ENCODE peak calls at places on chromosomes 12 and 14, in six cellular contexts. T, E, F, B, P and I are unnamed samples.

GRCh38 chr14:23537351-23538048 is 14.1 kb downstream of the ZFHX2 start:
- DNase-seq in T (peak), E (no peak), F (no peak), B (no peak), P (no peak), I (no peak)

GRCh38 chr12:92032965-92033364 is 112.7 kb downstream of the BTG1 start:
- DNase-seq in T (no peak), E (no peak), F (no peak), B (no peak), P (no peak), I (no peak)

GRCh38 chr14:70730393-70730792 is 78.9 kb downstream of the MAP3K9 start:
- DNase-seq in T (no peak), E (no peak), F (no peak), B (no peak), P (no peak), I (no peak)

GRCh38 chr14:89728964-89729363 is 225.6 kb downstream of the EFCAB11 start:
- DNase-seq in T (no peak), E (no peak), F (no peak), B (no peak), P (no peak), I (no peak)

GRCh38 chr14:50816419-50817047 is 14.4 kb downstream of the NIN start:
- DNase-seq in T (no peak), E (peak), F (peak), B (peak), P (no peak), I (no peak)

GRCh38 chr12:90102957-90103652 is 394.5 kb upstream of the ATP2B1 start:
- DNase-seq in T (peak), E (peak), F (peak), B (peak), P (peak), I (peak)

GRCh38 chr12:64256166-64256800 is 34.2 kb upstream of the KICS2 start:
- DNase-seq in T (peak), E (peak), F (peak), B (peak), P (peak), I (no peak)

GRCh38 chr12:80636832-80637231 is 70.6 kb upstream of the MYF6 start:
- DNase-seq in T (no peak), E (no peak), F (no peak), B (peak), P (no peak), I (no peak)

GRCh38 chr12:77299001-77299400 is 233.6 kb upstream of the E2F7 start:
- DNase-seq in T (no peak), E (no peak), F (no peak), B (peak), P (no peak), I (no peak)

GRCh38 chr12:116736962-116737773 is 701 bp downstream of the SPRING1 start:
- DNase-seq in T (peak), E (no peak), F (no peak), B (no peak), P (peak), I (peak)

GRCh38 chr14:51622376-51622775 is 29.3 kb upstream of the FRMD6 start:
- DNase-seq in T (no peak), E (no peak), F (no peak), B (no peak), P (no peak), I (no peak)

GRCh38 chr12:25084816-25085215 is 110.1 kb downstream of the DNAI7 start:
- DNase-seq in T (peak), E (no peak), F (no peak), B (no peak), P (no peak), I (no peak)

GRCh38 chr12:116365606-116366455 is 88.3 kb upstream of the MED13L start:
- DNase-seq in T (no peak), E (no peak), F (no peak), B (no peak), P (no peak), I (no peak)

GRCh38 chr14:89445252-89445973 is 28.4 kb upstream of the FOXN3 start:
- DNase-seq in T (no peak), E (no peak), F (no peak), B (no peak), P (no peak), I (peak)

GRCh38 chr12:32494676-32495075 is 95.3 kb downstream of the FGD4 start:
- DNase-seq in T (no peak), E (no peak), F (no peak), B (no peak), P (no peak), I (peak)

GRCh38 chr12:76762556-76762955 is 1.4 kb upstream of the ZDHHC17 start:
- DNase-seq in T (peak), E (no peak), F (peak), B (no peak), P (peak), I (no peak)

GRCh38 chr14:97382616-97383226 is 585.5 kb downstream of the VRK1 start:
- DNase-seq in T (no peak), E (no peak), F (no peak), B (no peak), P (no peak), I (no peak)

GRCh38 chr12:5402536-5402935 is 29.4 kb upstream of the NTF3 start:
- DNase-seq in T (no peak), E (no peak), F (no peak), B (no peak), P (no peak), I (no peak)

GRCh38 chr14:101033446-101034165 is 130.1 kb upstream of the RTL1 start:
- DNase-seq in T (no peak), E (no peak), F (no peak), B (no peak), P (no peak), I (no peak)

GRCh38 chr12:131147894-131148293 is 194.2 kb downstream of the ADGRD1 start:
- DNase-seq in T (no peak), E (no peak), F (no peak), B (no peak), P (no peak), I (no peak)

GRCh38 chr12:70849265-70849960 is 71.1 kb downstream of the PTPRR start:
- DNase-seq in T (peak), E (peak), F (peak), B (peak), P (peak), I (no peak)

GRCh38 chr12:130876758-130877157 is 4.9 kb downstream of the RAN start:
- DNase-seq in T (no peak), E (no peak), F (no peak), B (no peak), P (no peak), I (no peak)

GRCh38 chr12:7695159-7695930 is at the start of gene GDF3:
- DNase-seq in T (peak), E (no peak), F (peak), B (peak), P (no peak), I (no peak)

GRCh38 chr14:102215071-102215470 is 75.4 kb downstream of the WDR20 start:
- DNase-seq in T (no peak), E (no peak), F (no peak), B (peak), P (no peak), I (no peak)

GRCh38 chr12:82842480-82842879 is 155.8 kb downstream of the TMTC2 start:
- DNase-seq in T (no peak), E (no peak), F (no peak), B (no peak), P (no peak), I (no peak)

GRCh38 chr12:15152456-15152855 is 68.8 kb downstream of the RERG start:
- DNase-seq in T (no peak), E (no peak), F (peak), B (peak), P (peak), I (no peak)

GRCh38 chr12:99302874-99303273 is 344.7 kb upstream of the GARIN6 start:
- DNase-seq in T (no peak), E (no peak), F (no peak), B (no peak), P (no peak), I (no peak)

GRCh38 chr14:94129111-94129757 is at the start of gene IFI27L2:
- DNase-seq in T (peak), E (peak), F (peak), B (peak), P (peak), I (peak)

GRCh38 chr12:321606-322326 is 59.1 kb upstream of the SLC6A13 start:
- DNase-seq in T (no peak), E (peak), F (peak), B (peak), P (peak), I (no peak)

GRCh38 chr12:14185441-14186192 is 179.9 kb upstream of the ATF7IP start:
- DNase-seq in T (peak), E (peak), F (peak), B (peak), P (peak), I (peak)

GRCh38 chr14:66511849-66512248 is 3.9 kb downstream of the GPHN start:
- DNase-seq in T (no peak), E (no peak), F (no peak), B (no peak), P (no peak), I (no peak)

GRCh38 chr12:71810905-71811304 is 28.7 kb upstream of the TBC1D15 start:
- DNase-seq in T (no peak), E (no peak), F (no peak), B (no peak), P (no peak), I (no peak)

GRCh38 chr14:98503086-98503815 is 768.7 kb downstream of the BCL11B start:
- DNase-seq in T (no peak), E (no peak), F (no peak), B (no peak), P (no peak), I (no peak)

GRCh38 chr12:78321696-78322095 is 491.0 kb downstream of the NAV3 start:
- DNase-seq in T (no peak), E (no peak), F (no peak), B (no peak), P (no peak), I (no peak)

DNA sequence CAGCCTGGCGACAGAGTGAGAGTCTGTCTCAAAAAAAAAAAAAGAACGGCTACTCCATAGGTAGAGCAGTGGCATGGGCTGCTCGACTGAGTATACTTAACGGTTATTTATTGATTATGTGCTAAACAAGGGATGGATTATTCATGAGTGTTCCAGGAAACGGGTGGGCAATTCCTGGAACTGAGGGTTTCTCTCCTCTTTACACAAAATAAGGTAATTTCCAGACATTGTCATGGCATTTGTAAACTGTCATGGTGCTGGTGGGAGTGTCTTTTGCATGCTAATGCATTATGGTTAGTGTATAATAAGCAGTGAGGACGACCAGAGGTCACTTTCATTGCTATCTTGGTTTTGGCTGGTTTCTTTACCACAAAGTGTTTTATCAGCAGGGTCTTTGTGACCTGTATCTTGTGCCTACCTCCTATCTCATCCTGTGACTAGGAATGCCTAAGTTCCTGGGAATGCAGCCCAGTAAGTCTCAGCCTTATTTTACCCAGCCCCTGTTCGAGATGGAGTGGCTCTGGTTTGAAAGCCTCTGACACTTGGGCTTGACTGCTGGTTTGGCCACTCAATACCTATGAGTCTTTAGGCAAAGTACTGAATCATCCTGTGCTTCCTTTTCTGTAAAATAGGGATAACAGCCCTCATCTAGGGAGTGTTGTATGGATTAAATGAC is 3.2 kb downstream of the DGLUCY start:
- DNase-seq in T (no peak), E (no peak), F (no peak), B (no peak), P (no peak), I (no peak)
- H3K27ac ChIP-seq in T (peak), E (no peak), F (no peak), B (no peak), P (peak), I (no peak)

GRCh38 chr12:94101902-94102660 is 46.3 kb upstream of the PLXNC1 start:
- DNase-seq in T (peak), E (peak), F (peak), B (peak), P (peak), I (peak)
- TF ChIP-seq CTCF in T (peak), E (peak), F (peak), B (peak), P (peak), I (peak)

GRCh38 chr12:4272976-4273650 is 449 bp upstream of the CCND2 start:
- DNase-seq in T (peak), E (no peak), F (no peak), B (no peak), P (no peak), I (peak)

GRCh38 chr12:4272014-4272975 is 1.3 kb upstream of the CCND2 start:
- DNase-seq in T (peak), E (no peak), F (peak), B (peak), P (peak), I (peak)

GRCh38 chr12:4270016-4270669 is 3.4 kb upstream of the CCND2 start:
- DNase-seq in T (peak), E (no peak), F (no peak), B (no peak), P (no peak), I (peak)

GRCh38 chr12:4270670-4271432 is 2.7 kb upstream of the CCND2 start:
- DNase-seq in T (peak), E (no peak), F (peak), B (peak), P (peak), I (peak)

DNA sequence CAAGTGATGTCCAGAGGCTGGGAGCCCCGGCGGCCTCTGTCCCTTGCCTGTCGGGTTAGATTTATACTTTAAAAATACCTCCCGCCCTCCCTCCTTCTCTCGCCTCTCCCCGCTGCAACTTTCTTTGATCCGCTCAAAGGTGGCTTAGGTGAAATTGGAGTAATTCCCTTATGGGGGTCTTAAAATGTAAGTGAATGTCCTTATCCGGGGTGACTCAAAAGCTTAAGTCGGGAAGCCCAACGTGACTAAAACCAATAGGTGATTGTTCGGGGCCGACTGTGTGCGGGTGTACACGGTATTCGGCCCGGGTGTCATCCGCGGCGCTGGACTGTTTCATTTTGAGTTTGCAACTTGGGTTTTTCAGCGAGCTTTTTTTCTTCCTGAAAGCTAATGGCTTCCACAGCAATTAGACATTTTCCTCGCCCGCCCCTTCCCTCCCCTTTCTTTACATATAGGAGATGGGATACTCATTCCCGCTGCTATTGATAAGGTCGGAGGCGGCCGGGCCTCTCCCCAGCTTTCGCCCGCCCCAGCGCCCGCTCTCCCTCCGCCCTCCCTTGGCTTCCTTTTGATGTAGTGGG is 2.0 kb upstream of the CCND2 start:
- DNase-seq in T (peak), E (no peak), F (no peak), B (no peak), P (no peak), I (peak)
- TF ChIP-seq EZH2 in T (no peak), E (peak), F (peak), B (peak), P (no peak), I (peak)

GRCh38 chr14:68404652-68405183 is 388.1 kb downstream of the ZFP36L1 start:
- DNase-seq in T (no peak), E (no peak), F (no peak), B (no peak), P (peak), I (no peak)
- H3K27ac ChIP-seq in T (no peak), E (no peak), F (no peak), B (no peak), P (peak), I (no peak)

GRCh38 chr12:3233813-3234212 is 156.6 kb downstream of the TSPAN9 start:
- DNase-seq in T (no peak), E (no peak), F (no peak), B (no peak), P (peak), I (no peak)
- TF ChIP-seq CTCF in T (no peak), E (no peak), F (no peak), B (no peak), P (no peak), I (no peak)

GRCh38 chr14:85530626-85531025 is 682 bp downstream of the FLRT2 start:
- DNase-seq in T (no peak), E (no peak), F (no peak), B (no peak), P (no peak), I (no peak)

GRCh38 chr14:85532981-85533820 is 3.3 kb downstream of the FLRT2 start:
- DNase-seq in T (peak), E (no peak), F (peak), B (peak), P (peak), I (no peak)

GRCh38 chr14:85531141-85531593 is 1.2 kb downstream of the FLRT2 start:
- DNase-seq in T (peak), E (no peak), F (peak), B (peak), P (peak), I (no peak)

GRCh38 chr14:85532570-85532969 is 2.6 kb downstream of the FLRT2 start:
- DNase-seq in T (no peak), E (no peak), F (no peak), B (no peak), P (no peak), I (no peak)

DNA sequence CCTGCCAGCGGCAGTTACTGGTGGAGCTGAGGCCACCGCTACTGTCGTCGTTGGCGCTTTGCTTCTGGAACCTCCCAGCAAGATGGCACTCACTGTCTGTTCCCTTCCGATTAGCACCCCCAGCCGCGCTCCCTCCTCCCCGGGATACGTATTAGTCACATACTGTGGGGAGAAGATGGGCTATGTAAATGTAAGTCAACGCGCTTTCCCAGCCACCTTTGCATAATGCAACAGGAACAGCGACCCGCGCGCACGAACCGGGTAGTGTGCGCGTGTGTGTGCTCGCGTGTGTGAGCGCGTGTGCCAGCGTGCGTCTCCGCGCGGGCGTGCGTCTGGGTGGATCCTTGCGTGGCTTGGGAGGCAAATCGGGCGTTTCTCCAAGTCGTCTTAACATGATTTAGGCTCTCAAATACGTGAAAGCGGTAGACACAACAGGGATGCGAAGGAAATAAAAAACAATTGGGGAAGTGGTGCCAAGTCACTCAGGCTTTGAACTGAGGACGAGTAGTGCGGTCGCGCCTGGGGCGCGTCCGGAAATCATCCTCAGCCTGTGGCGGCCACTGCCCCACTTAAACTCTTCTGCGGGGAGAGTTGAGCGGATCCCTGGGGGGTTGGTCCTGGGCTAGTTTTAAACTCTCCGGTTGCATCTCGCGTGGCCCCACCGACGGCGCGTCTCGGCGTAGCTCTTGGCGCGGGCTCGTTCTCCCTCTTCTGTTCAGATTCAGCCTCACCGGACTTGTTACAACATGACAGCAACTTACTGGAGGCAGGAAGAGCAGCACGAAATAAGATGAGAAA is 1.8 kb downstream of the FLRT2 start:
- DNase-seq in T (peak), E (no peak), F (peak), B (peak), P (peak), I (no peak)
- TF ChIP-seq EZH2 in T (peak), E (no peak), F (no peak), B (no peak), P (no peak), I (no peak)

GRCh38 chr14:60971271-60971670 is 9.6 kb downstream of the TRMT5 start:
- DNase-seq in T (no peak), E (no peak), F (no peak), B (no peak), P (no peak), I (no peak)

GRCh38 chr14:60972295-60972694 is 8.6 kb downstream of the TRMT5 start:
- DNase-seq in T (no peak), E (no peak), F (no peak), B (no peak), P (no peak), I (no peak)

GRCh38 chr14:60968099-60968498 is 12.8 kb downstream of the TRMT5 start:
- DNase-seq in T (no peak), E (no peak), F (no peak), B (no peak), P (no peak), I (no peak)

GRCh38 chr14:60968671-60969070 is 12.2 kb downstream of the TRMT5 start:
- DNase-seq in T (no peak), E (no peak), F (no peak), B (no peak), P (no peak), I (no peak)

DNA sequence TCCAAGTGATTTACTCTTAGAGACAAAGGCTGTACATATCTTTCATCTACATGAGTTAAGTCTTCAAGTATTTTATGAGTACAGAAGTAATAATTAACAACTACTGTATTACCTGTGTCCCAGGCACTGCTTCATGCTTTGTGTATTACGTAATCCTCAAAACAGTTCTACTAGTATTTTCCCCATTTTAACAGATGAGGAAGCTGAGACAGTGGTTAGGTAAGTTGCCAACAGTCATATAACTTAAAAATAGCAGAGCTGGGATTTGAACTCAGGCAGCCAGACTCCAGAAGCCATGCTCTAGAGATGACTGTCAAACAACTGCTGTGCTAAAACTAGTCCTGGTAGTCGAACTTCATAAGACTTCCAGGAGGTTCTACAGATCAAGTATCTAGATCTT is 10.7 kb downstream of the TRMT5 start:
- DNase-seq in T (no peak), E (no peak), F (no peak), B (no peak), P (no peak), I (no peak)
- H3K27ac ChIP-seq in T (no peak), E (no peak), F (no peak), B (no peak), P (no peak), I (no peak)